ENCODE peak calls at places on chromosomes 3 and 15, in eight cellular contexts. D is endothelial cell, U is PC-9, S is tibial artery, B is left ventricle myocardium inferior, J is transverse colon, Z is ovary, X is testis. E is an unnamed sample.

GRCh38 chr3:88657459-88657858 is 450.0 kb upstream of the EPHA3 start:
- DNase-seq in X (no peak), S (no peak), J (no peak), D (no peak), B (no peak), Z (no peak), U (no peak), E (no peak)

GRCh38 chr3:38738630-38739395 is 77.2 kb downstream of the SCN10A start:
- DNase-seq in Z (no peak), U (peak; percentile 13), X (peak; percentile 78), S (peak; percentile 24), B (no peak), D (peak; percentile 84), J (peak; percentile 28), E (peak; percentile 72)

GRCh38 chr15:52233405-52233804 is 42.2 kb upstream of the GNB5 start:
- DNase-seq in U (no peak), B (no peak), D (no peak), Z (no peak), J (no peak), S (no peak), X (no peak), E (no peak)

GRCh38 chr3:60610441-60611112 is 640.7 kb downstream of the FHIT start:
- DNase-seq in U (no peak), Z (peak; percentile 34), B (peak; percentile 70), J (peak; percentile 15), D (no peak), X (peak; percentile 55), S (peak; percentile 92), E (no peak)

GRCh38 chr15:22979699-22980188 is 424 bp downstream of the CYFIP1 start:
- DNase-seq in J (peak; percentile 26), X (no peak), U (peak; percentile 15), D (peak; percentile 33), Z (peak; percentile 73), S (no peak), B (no peak), E (peak; percentile 1)

GRCh38 chr15:28111552-28111951 is 12.4 kb upstream of the OCA2 start:
- DNase-seq in J (no peak), D (no peak), X (no peak), Z (no peak), U (no peak), B (no peak), S (no peak), E (no peak)

GRCh38 chr15:55320963-55321362 is 1.9 kb downstream of the PIGB start:
- DNase-seq in B (no peak), S (no peak), Z (no peak), D (no peak), X (no peak), J (no peak), U (no peak), E (no peak)

GRCh38 chr15:29671308-29671981 is 150.8 kb downstream of the TJP1 start:
- DNase-seq in U (no peak), Z (no peak), B (no peak), D (no peak), S (no peak), J (no peak), X (peak; percentile 11), E (no peak)

GRCh38 chr15:100760357-100760903 is 119.2 kb upstream of the ALDH1A3 start:
- DNase-seq in B (no peak), X (no peak), U (no peak), Z (no peak), S (no peak), J (no peak), D (no peak), E (no peak)

GRCh38 chr3:7707192-7707591 is 794.4 kb upstream of the LMCD1 start:
- DNase-seq in B (no peak), Z (no peak), J (no peak), D (no peak), S (no peak), U (no peak), X (no peak), E (no peak)

GRCh38 chr15:93152264-93152884 is 63.4 kb upstream of the RGMA start:
- DNase-seq in J (peak; percentile 18), X (no peak), U (no peak), S (no peak), D (no peak), B (no peak), Z (no peak), E (no peak)

GRCh38 chr3:138781012-138781470 is 53.7 kb downstream of the PIK3CB start:
- DNase-seq in J (no peak), X (no peak), Z (no peak), D (no peak), S (no peak), B (no peak), U (no peak), E (no peak)

GRCh38 chr3:9226326-9226725 is 23.1 kb downstream of the SRGAP3 start:
- DNase-seq in U (peak; percentile 10), B (no peak), D (no peak), S (no peak), X (peak; percentile 70), J (no peak), Z (no peak), E (no peak)

GRCh38 chr3:133136114-133137041 is 98.2 kb downstream of the TMEM108 start:
- DNase-seq in X (no peak), U (no peak), Z (no peak), S (no peak), D (no peak), B (no peak), J (no peak), E (no peak)

GRCh38 chr15:52790166-52790708 is at the start of gene ONECUT1:
- DNase-seq in X (peak; percentile 68), U (peak; percentile 46), D (peak; percentile 78), B (peak; percentile 42), J (peak; percentile 50), Z (peak; percentile 56), S (no peak), E (peak; percentile 73)

GRCh38 chr3:133522036-133522435 is 51.5 kb upstream of the CDV3 start:
- DNase-seq in J (no peak), X (no peak), Z (no peak), D (no peak), S (no peak), B (no peak), U (no peak), E (no peak)

GRCh38 chr3:15460891-15461524 is 33.6 kb downstream of the EAF1 start:
- DNase-seq in B (no peak), X (no peak), J (no peak), D (no peak), S (no peak), Z (no peak), U (no peak), E (no peak)

GRCh38 chr3:177726807-177727206 is 529.5 kb upstream of the TBL1XR1 start:
- DNase-seq in Z (no peak), D (no peak), B (no peak), X (no peak), U (no peak), S (no peak), J (no peak), E (no peak)

GRCh38 chr15:70753101-70753829 is 10.1 kb downstream of the UACA start:
- DNase-seq in U (no peak), J (no peak), Z (no peak), X (no peak), D (no peak), S (no peak), B (no peak), E (no peak)
- TF ChIP-seq CTCF in U (no peak), J (no peak), Z (no peak), X (no peak), D (no peak), S (no peak), B (no peak), E (no peak)

DNA sequence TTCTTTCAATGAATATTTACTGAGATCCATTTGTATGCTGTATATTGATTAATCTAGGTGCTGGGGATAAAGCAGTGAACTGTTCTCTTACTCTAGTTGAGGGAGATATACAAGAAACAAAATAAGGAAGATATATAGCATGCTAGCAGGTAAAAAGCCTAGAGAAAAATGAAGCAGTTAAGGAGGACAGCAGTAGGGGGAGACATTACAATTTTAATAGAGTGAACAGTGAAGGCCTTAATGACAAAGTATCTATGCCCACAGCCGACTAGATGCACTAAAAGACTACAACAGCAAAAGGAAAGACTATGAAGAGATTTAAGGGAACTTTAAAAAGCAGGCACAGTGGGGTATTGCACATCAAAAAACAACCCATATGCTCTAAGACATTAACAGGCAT is 81.4 kb downstream of the XRN1 start:
- DNase-seq in B (no peak), S (no peak), J (no peak), Z (no peak), D (no peak), X (no peak), U (no peak), E (no peak)
- TF ChIP-seq CTCF in B (no peak), S (no peak), J (no peak), Z (no peak), D (peak; percentile 13), X (no peak), U (peak; percentile 62), E (peak; percentile 16)

GRCh38 chr3:120623719-120624093 is 27.6 kb downstream of the NDUFB4 start:
- DNase-seq in D (no peak), B (no peak), U (no peak), S (no peak), Z (no peak), X (no peak), J (no peak), E (no peak)

GRCh38 chr3:120625199-120625598 is 29.1 kb downstream of the NDUFB4 start:
- DNase-seq in B (no peak), X (no peak), D (no peak), Z (no peak), J (no peak), S (no peak), U (no peak), E (no peak)

GRCh38 chr3:120622457-120622856 is 26.3 kb downstream of the NDUFB4 start:
- DNase-seq in U (no peak), S (no peak), B (no peak), J (no peak), D (no peak), X (no peak), Z (no peak), E (no peak)

DNA sequence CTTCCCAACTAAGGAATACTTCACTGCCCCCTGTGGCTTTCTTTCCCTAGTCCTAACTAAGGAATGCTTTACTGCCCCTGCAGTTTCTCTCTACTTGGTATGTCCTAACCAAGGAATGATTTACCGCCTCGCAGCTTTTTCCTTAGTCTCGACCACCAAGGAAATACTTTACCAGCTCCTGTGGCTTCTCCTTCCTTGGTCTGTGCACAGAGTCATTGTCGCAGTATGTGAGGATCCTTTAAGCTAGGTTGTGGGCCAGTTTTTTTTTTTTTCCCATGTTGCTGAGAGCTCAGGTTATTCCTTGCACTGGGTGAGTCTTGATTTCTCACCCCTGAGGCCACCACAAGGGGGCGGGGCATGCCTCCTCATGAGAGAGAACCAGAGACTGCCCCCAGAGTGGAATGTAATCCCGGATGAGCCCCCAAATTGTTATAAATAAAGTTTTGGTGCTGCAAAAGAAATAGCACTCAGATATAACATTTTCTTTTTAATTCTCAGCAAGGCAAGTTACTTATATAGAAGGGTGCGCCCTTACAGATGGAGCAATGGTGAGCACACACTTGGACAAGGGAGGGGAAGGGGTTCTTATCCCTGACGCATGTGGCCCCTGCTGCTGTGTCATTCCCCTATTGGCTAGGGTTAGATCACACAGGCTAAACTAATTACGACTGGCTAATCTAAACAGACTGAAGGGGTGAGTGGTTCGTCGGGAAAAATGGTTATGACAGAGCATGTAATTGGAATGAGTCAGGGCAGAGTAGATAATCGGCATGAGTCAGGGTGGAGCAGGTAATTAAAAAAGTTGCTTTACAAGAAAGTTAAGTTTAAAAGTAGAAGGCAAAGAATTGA is 27.0 kb downstream of the NDUFB4 start:
- DNase-seq in Z (no peak), J (peak; percentile 11), U (peak; percentile 36), B (no peak), D (no peak), X (peak; percentile 28), S (no peak), E (peak; percentile 27)
- TF ChIP-seq CTCF in Z (no peak), J (no peak), U (peak; percentile 58), B (no peak), D (no peak), X (no peak), S (no peak), E (no peak)

GRCh38 chr15:68517285-68517711 is 61.5 kb upstream of the CORO2B start:
- DNase-seq in B (peak; percentile 43), D (no peak), J (no peak), S (peak; percentile 49), Z (no peak), U (no peak), X (peak; percentile 29), E (no peak)
- TF ChIP-seq CTCF in B (peak; percentile 62), D (no peak), J (no peak), S (peak; percentile 54), Z (peak; percentile 15), U (no peak), X (peak; percentile 28), E (no peak)

E was measured in Calu3.